ENCODE peak calls at places on chromosomes 13 and 19, in eight cellular contexts. D, Y, L, E, S, U, T and C are unnamed samples.

GRCh38 chr13:99892866-99893504 is 78.6 kb downstream of the ZIC5 start:
- DNase-seq in L (no peak), T (no peak), S (no peak), Y (peak; percentile 42), U (no peak), E (no peak), D (no peak), C (no peak)

GRCh38 chr13:27510082-27510481 is 59.7 kb upstream of the MTIF3 start:
- DNase-seq in E (no peak), Y (no peak), D (no peak), U (no peak), S (no peak), L (no peak), T (no peak), C (no peak)

GRCh38 chr13:22061371-22061805 is 390.5 kb downstream of the FGF9 start:
- DNase-seq in U (no peak), S (peak; percentile 30), E (no peak), D (no peak), T (no peak), L (no peak), Y (no peak), C (no peak)

GRCh38 chr19:39299404-39299803 is 3.2 kb downstream of the IFNL1 start:
- DNase-seq in Y (no peak), S (no peak), U (no peak), D (no peak), L (no peak), T (no peak), E (no peak), C (no peak)

GRCh38 chr13:33186851-33187250 is 98.7 kb downstream of the STARD13 start:
- DNase-seq in E (no peak), U (no peak), L (no peak), Y (no peak), T (no peak), D (no peak), S (peak; percentile 65), C (peak; percentile 70)

GRCh38 chr13:48975926-48976676 is 389 bp downstream of the FNDC3A start:
- DNase-seq in L (peak; percentile 65), E (peak; percentile 87), S (peak; percentile 83), T (peak; percentile 84), U (peak; percentile 87), D (peak; percentile 61), Y (peak; percentile 90), C (peak; percentile 90)

GRCh38 chr19:44745386-44745831 is 3.1 kb upstream of the BCL3 start:
- DNase-seq in D (peak; percentile 55), E (no peak), L (peak; percentile 51), Y (peak; percentile 22), T (peak; percentile 43), S (peak; percentile 52), U (no peak), C (peak; percentile 74)

GRCh38 chr19:10962863-10963262 is 2.0 kb downstream of the SMARCA4 start:
- DNase-seq in Y (no peak), L (no peak), S (no peak), E (no peak), D (no peak), T (no peak), U (no peak), C (no peak)

GRCh38 chr19:18795540-18795939 is 4.4 kb upstream of the COMP start:
- DNase-seq in L (peak; percentile 55), E (peak; percentile 82), Y (peak; percentile 64), U (no peak), T (no peak), S (peak; percentile 55), D (no peak), C (no peak)

GRCh38 chr19:15641901-15642491 is 1.3 kb downstream of the CYP4F3 start:
- DNase-seq in L (no peak), E (no peak), Y (no peak), S (no peak), T (no peak), D (no peak), U (no peak), C (no peak)

GRCh38 chr19:46015080-46015960 is 7.5 kb downstream of the PGLYRP1 start:
- DNase-seq in D (no peak), T (peak; percentile 58), E (peak; percentile 93), L (peak; percentile 67), Y (peak; percentile 96), S (peak; percentile 96), U (peak; percentile 77), C (peak; percentile 74)

GRCh38 chr19:13160557-13160956 is 10.3 kb downstream of the IER2 start:
- DNase-seq in D (no peak), T (peak; percentile 27), Y (no peak), S (no peak), U (no peak), E (no peak), L (no peak), C (no peak)

GRCh38 chr19:2228157-2229030 is 7.7 kb downstream of the PLEKHJ1 start:
- DNase-seq in U (no peak), D (no peak), T (no peak), Y (no peak), L (no peak), S (no peak), E (no peak), C (no peak)

GRCh38 chr19:2229103-2230028 is 6.8 kb downstream of the PLEKHJ1 start:
- DNase-seq in T (no peak), S (no peak), E (no peak), D (no peak), L (no peak), Y (no peak), U (no peak), C (no peak)

GRCh38 chr19:2226840-2227360 is 9.2 kb downstream of the PLEKHJ1 start:
- DNase-seq in Y (no peak), D (no peak), L (no peak), U (no peak), E (no peak), S (no peak), T (no peak), C (no peak)

GRCh38 chr19:2226051-2226839 is 9.9 kb downstream of the PLEKHJ1 start:
- DNase-seq in E (no peak), U (no peak), Y (no peak), T (no peak), S (no peak), L (no peak), D (no peak), C (no peak)

DNA sequence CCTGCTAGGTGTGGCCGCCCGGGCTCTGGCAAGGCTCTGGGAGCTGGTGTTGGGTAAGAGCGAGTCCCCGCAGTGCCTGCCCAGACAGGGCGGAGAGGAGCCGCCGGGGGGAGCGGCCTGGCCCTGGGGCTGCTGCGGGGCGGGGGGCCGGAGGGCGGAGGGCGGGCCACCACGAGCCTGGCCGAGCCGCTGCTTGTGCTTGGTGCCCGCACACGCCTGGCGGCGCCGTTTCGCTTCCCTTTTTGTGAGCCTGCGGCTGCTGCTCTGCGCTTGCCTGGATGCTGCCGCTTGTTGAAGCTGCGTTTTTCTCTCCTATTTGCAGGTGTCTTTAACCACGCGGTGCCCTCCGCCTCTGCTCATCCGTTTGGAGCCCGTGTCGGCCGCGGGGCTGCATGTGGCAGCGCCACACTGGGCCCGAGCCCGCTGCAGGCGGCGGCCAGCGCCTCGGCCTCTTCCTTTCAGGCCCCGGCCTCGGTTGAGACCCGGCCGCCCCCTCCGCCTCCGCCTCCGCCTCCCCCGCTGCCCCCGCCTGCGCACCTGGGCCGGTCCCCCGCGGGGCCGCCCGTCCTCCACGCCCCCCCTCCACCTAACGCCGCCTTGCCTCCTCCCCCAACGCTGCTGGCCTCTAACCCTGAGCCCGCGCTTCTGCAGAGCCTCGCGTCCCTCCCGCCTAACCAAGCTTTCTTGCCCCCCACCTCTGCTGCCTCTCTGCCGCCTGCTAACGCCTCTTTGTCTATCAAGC is 8.5 kb downstream of the PLEKHJ1 start:
- DNase-seq in E (no peak), Y (no peak), U (no peak), L (no peak), S (peak; percentile 33), T (no peak), D (no peak), C (no peak)
- TF ChIP-seq CTCF in E (no peak), Y (no peak), U (no peak), L (no peak), S (no peak), T (no peak), D (no peak), C (no peak)

GRCh38 chr19:7993560-7993959 is 11.9 kb downstream of the ELAVL1 start:
- DNase-seq in T (no peak), L (no peak), U (no peak), D (no peak), Y (no peak), E (no peak), S (no peak), C (no peak)
- H3K4me1 ChIP-seq in T (peaks cover 38% of the 10 kb centered on the region), L (peaks cover 7% of the 10 kb centered on the region), U (peaks cover 26% of the 10 kb centered on the region), D (no peaks in the 10 kb centered on the region), Y (peaks cover 7% of the 10 kb centered on the region), E (peaks cover 3% of the 10 kb centered on the region), S (peaks cover 22% of the 10 kb centered on the region), C (no peaks in the 10 kb centered on the region)

GRCh38 chr13:50629497-50629896 is 214.0 kb downstream of the DLEU7 start:
- DNase-seq in Y (no peak), D (no peak), T (no peak), E (no peak), U (no peak), S (no peak), L (no peak), C (no peak)

GRCh38 chr13:50631041-50631440 is 212.5 kb downstream of the DLEU7 start:
- DNase-seq in S (no peak), D (no peak), L (no peak), Y (no peak), T (no peak), E (no peak), U (no peak), C (no peak)

GRCh38 chr13:50627111-50627510 is 216.4 kb downstream of the DLEU7 start:
- DNase-seq in L (no peak), D (no peak), Y (no peak), S (no peak), U (no peak), E (no peak), T (no peak), C (no peak)

DNA sequence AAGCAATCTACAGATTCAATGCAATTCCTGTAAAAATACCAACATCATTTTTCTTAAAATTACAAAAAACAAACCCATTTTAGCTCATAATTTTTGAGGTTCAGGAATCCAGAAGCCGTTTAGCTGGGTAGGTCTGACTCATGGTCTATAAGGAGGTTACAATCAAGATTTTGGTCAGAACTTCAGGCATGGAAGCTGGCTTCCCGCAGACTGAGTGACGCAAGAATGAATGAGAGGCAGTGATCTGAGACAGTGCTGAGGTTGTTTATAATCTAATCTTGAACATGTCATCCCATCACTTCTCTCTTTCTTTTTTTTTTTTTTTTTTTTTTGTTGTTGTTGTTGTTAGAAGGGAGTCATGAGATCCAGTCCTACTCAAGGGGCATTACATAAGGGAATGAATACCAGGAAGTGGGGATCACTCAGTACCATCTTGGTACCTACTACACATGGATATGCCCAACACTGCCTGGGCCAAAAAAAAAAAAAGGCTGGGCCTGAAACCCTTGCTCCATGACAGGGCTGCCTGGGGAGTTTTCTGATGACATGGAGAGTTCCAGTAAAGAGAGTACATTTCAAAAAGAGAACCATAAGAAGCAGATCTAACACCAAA is 217.4 kb downstream of the DLEU7 start:
- DNase-seq in T (peak; percentile 51), U (no peak), L (no peak), E (no peak), Y (no peak), S (no peak), D (no peak), C (no peak)
- TF ChIP-seq CTCF in T (no peak), U (no peak), L (no peak), E (no peak), Y (no peak), S (no peak), D (no peak), C (no peak)

GRCh38 chr13:80309926-80310325 is 31.0 kb downstream of the SPRY2 start:
- DNase-seq in S (no peak), T (no peak), L (no peak), D (no peak), U (no peak), E (no peak), Y (no peak), C (peak; percentile 66)
- H3K4me1 ChIP-seq in S (peaks cover 28% of the 10 kb centered on the region), T (no peaks in the 10 kb centered on the region), L (no peaks in the 10 kb centered on the region), D (no peaks in the 10 kb centered on the region), U (no peaks in the 10 kb centered on the region), E (no peaks in the 10 kb centered on the region), Y (no peaks in the 10 kb centered on the region), C (peaks cover 45% of the 10 kb centered on the region)